ENCODE peak calls at places on chromosomes 5 and 9, in seven cellular contexts. One of them, this sample, is unnamed.

GRCh38 chr5:92237896-92238295 is 854.8 kb upstream of the ARRDC3 start:
- DNase-seq in AG04450: no peak
- DNase-seq in activated CD4-positive, alpha-beta T cell treated with anti-CD3 and anti-CD28 coated beads, Interleukin-2, amount 50 U/mL, for 1 hour: no peak
- DNase-seq in Ammon's horn: no peak
- DNase-seq in AG08396: no peak
- DNase-seq in AG10803: no peak
- DNase-seq in substantia nigra: no peak
- DNase-seq in this sample: no peak

GRCh38 chr5:149938272-149938671 is 6.3 kb downstream of the PDE6A start:
- DNase-seq in AG04450: no peak
- DNase-seq in activated CD4-positive, alpha-beta T cell treated with anti-CD3 and anti-CD28 coated beads, Interleukin-2, amount 50 U/mL, for 1 hour: no peak
- DNase-seq in Ammon's horn: no peak
- DNase-seq in AG08396: no peak
- DNase-seq in AG10803: peak
- DNase-seq in substantia nigra: no peak
- DNase-seq in this sample: peak

GRCh38 chr9:2603621-2604020 is 18.0 kb upstream of the VLDLR start:
- DNase-seq in AG04450: no peak
- DNase-seq in activated CD4-positive, alpha-beta T cell treated with anti-CD3 and anti-CD28 coated beads, Interleukin-2, amount 50 U/mL, for 1 hour: no peak
- DNase-seq in Ammon's horn: no peak
- DNase-seq in AG08396: no peak
- DNase-seq in AG10803: no peak
- DNase-seq in substantia nigra: no peak
- DNase-seq in this sample: no peak

GRCh38 chr9:97508852-97509251 is 7.4 kb downstream of the TMOD1 start:
- DNase-seq in AG04450: no peak
- DNase-seq in activated CD4-positive, alpha-beta T cell treated with anti-CD3 and anti-CD28 coated beads, Interleukin-2, amount 50 U/mL, for 1 hour: no peak
- DNase-seq in Ammon's horn: no peak
- DNase-seq in AG08396: no peak
- DNase-seq in AG10803: no peak
- DNase-seq in substantia nigra: no peak
- DNase-seq in this sample: no peak

GRCh38 chr9:136016882-136017812 is 56.0 kb upstream of the UBAC1 start:
- DNase-seq in AG04450: no peak
- DNase-seq in activated CD4-positive, alpha-beta T cell treated with anti-CD3 and anti-CD28 coated beads, Interleukin-2, amount 50 U/mL, for 1 hour: no peak
- DNase-seq in Ammon's horn: no peak
- DNase-seq in AG08396: no peak
- DNase-seq in AG10803: no peak
- DNase-seq in substantia nigra: no peak
- DNase-seq in this sample: no peak

GRCh38 chr9:114058688-114059046 is 19.4 kb downstream of the AMBP start:
- DNase-seq in AG04450: no peak
- DNase-seq in activated CD4-positive, alpha-beta T cell treated with anti-CD3 and anti-CD28 coated beads, Interleukin-2, amount 50 U/mL, for 1 hour: no peak
- DNase-seq in Ammon's horn: no peak
- DNase-seq in AG08396: no peak
- DNase-seq in AG10803: no peak
- DNase-seq in substantia nigra: no peak
- DNase-seq in this sample: no peak

GRCh38 chr5:176629317-176629852 is 949 bp downstream of the SNCB start:
- DNase-seq in AG04450: no peak
- DNase-seq in activated CD4-positive, alpha-beta T cell treated with anti-CD3 and anti-CD28 coated beads, Interleukin-2, amount 50 U/mL, for 1 hour: no peak
- DNase-seq in Ammon's horn: no peak
- DNase-seq in AG08396: no peak
- DNase-seq in AG10803: no peak
- DNase-seq in substantia nigra: no peak
- DNase-seq in this sample: no peak

GRCh38 chr5:158384535-158385421 is 525.8 kb upstream of the CLINT1 start:
- DNase-seq in AG04450: peak
- DNase-seq in activated CD4-positive, alpha-beta T cell treated with anti-CD3 and anti-CD28 coated beads, Interleukin-2, amount 50 U/mL, for 1 hour: no peak
- DNase-seq in Ammon's horn: no peak
- DNase-seq in AG08396: peak
- DNase-seq in AG10803: peak
- DNase-seq in substantia nigra: no peak
- DNase-seq in this sample: peak

GRCh38 chr5:36442796-36443195 is 141.1 kb upstream of the RANBP3L start:
- DNase-seq in AG04450: peak
- DNase-seq in activated CD4-positive, alpha-beta T cell treated with anti-CD3 and anti-CD28 coated beads, Interleukin-2, amount 50 U/mL, for 1 hour: no peak
- DNase-seq in Ammon's horn: no peak
- DNase-seq in AG08396: no peak
- DNase-seq in AG10803: peak
- DNase-seq in substantia nigra: no peak
- DNase-seq in this sample: peak

This sample was measured in A172.